ENCODE peak calls at places on chromosomes 1 and 21, in five cellular contexts. One of them, this sample, is unnamed.

GRCh38 chr1:170214980-170215910 is 69.5 kb downstream of the NTMT2 start:
- DNase-seq in CD4-positive, alpha-beta T cell: no peak
- DNase-seq in activated naive CD8-positive, alpha-beta T cell treated with anti-CD3 and anti-CD28 coated beads for 36 hours: no peak
- DNase-seq in heart left ventricle: peak; percentile 58
- DNase-seq in activated CD4-positive, alpha-beta T cell treated with anti-CD3 and anti-CD28 coated beads for 1 hour: no peak
- DNase-seq in this sample: no peak

GRCh38 chr1:156581661-156582387 is 2.3 kb downstream of the TTC24 start:
- DNase-seq in activated CD4-positive, alpha-beta T cell treated with anti-CD3 and anti-CD28 coated beads for 1 hour: no peak
- DNase-seq in heart left ventricle: no peak
- DNase-seq in CD4-positive, alpha-beta T cell: peak; percentile 13
- DNase-seq in activated naive CD8-positive, alpha-beta T cell treated with anti-CD3 and anti-CD28 coated beads for 36 hours: peak; percentile 74
- DNase-seq in this sample: no peak

GRCh38 chr21:45304161-45304830 is 16.6 kb upstream of the POFUT2 start:
- DNase-seq in heart left ventricle: peak; percentile 22
- DNase-seq in activated CD4-positive, alpha-beta T cell treated with anti-CD3 and anti-CD28 coated beads for 1 hour: no peak
- DNase-seq in CD4-positive, alpha-beta T cell: no peak
- DNase-seq in activated naive CD8-positive, alpha-beta T cell treated with anti-CD3 and anti-CD28 coated beads for 36 hours: no peak
- DNase-seq in this sample: no peak

GRCh38 chr1:224881762-224882211 is 47.7 kb upstream of the DNAH14 start:
- DNase-seq in activated naive CD8-positive, alpha-beta T cell treated with anti-CD3 and anti-CD28 coated beads for 36 hours: no peak
- DNase-seq in heart left ventricle: no peak
- DNase-seq in activated CD4-positive, alpha-beta T cell treated with anti-CD3 and anti-CD28 coated beads for 1 hour: no peak
- DNase-seq in CD4-positive, alpha-beta T cell: no peak
- DNase-seq in this sample: no peak

GRCh38 chr1:204390731-204391466 is 20.7 kb downstream of the PPP1R15B start:
- DNase-seq in CD4-positive, alpha-beta T cell: no peak
- DNase-seq in activated CD4-positive, alpha-beta T cell treated with anti-CD3 and anti-CD28 coated beads for 1 hour: no peak
- DNase-seq in heart left ventricle: no peak
- DNase-seq in activated naive CD8-positive, alpha-beta T cell treated with anti-CD3 and anti-CD28 coated beads for 36 hours: no peak
- DNase-seq in this sample: no peak

GRCh38 chr1:215380566-215380965 is 186.5 kb upstream of the KCTD3 start:
- DNase-seq in activated CD4-positive, alpha-beta T cell treated with anti-CD3 and anti-CD28 coated beads for 1 hour: no peak
- DNase-seq in heart left ventricle: no peak
- DNase-seq in CD4-positive, alpha-beta T cell: no peak
- DNase-seq in activated naive CD8-positive, alpha-beta T cell treated with anti-CD3 and anti-CD28 coated beads for 36 hours: no peak
- DNase-seq in this sample: no peak

GRCh38 chr1:207933205-207933800 is 22.4 kb upstream of the CD34 start:
- DNase-seq in heart left ventricle: no peak
- DNase-seq in CD4-positive, alpha-beta T cell: no peak
- DNase-seq in activated naive CD8-positive, alpha-beta T cell treated with anti-CD3 and anti-CD28 coated beads for 36 hours: no peak
- DNase-seq in activated CD4-positive, alpha-beta T cell treated with anti-CD3 and anti-CD28 coated beads for 1 hour: no peak
- DNase-seq in this sample: no peak

GRCh38 chr1:173997796-173998195 is 24.4 kb downstream of the RC3H1 start:
- DNase-seq in activated naive CD8-positive, alpha-beta T cell treated with anti-CD3 and anti-CD28 coated beads for 36 hours: no peak
- DNase-seq in heart left ventricle: no peak
- DNase-seq in CD4-positive, alpha-beta T cell: no peak
- DNase-seq in activated CD4-positive, alpha-beta T cell treated with anti-CD3 and anti-CD28 coated beads for 1 hour: no peak
- DNase-seq in this sample: no peak

GRCh38 chr1:226535626-226536025 is 12.9 kb upstream of the STUM start:
- DNase-seq in activated naive CD8-positive, alpha-beta T cell treated with anti-CD3 and anti-CD28 coated beads for 36 hours: no peak
- DNase-seq in heart left ventricle: no peak
- DNase-seq in activated CD4-positive, alpha-beta T cell treated with anti-CD3 and anti-CD28 coated beads for 1 hour: no peak
- DNase-seq in CD4-positive, alpha-beta T cell: no peak
- DNase-seq in this sample: no peak

GRCh38 chr1:38804062-38804886 is 55.3 kb downstream of the RRAGC start:
- DNase-seq in activated naive CD8-positive, alpha-beta T cell treated with anti-CD3 and anti-CD28 coated beads for 36 hours: peak; percentile 22
- DNase-seq in heart left ventricle: no peak
- DNase-seq in CD4-positive, alpha-beta T cell: no peak
- DNase-seq in activated CD4-positive, alpha-beta T cell treated with anti-CD3 and anti-CD28 coated beads for 1 hour: no peak
- DNase-seq in this sample: peak; percentile 47

GRCh38 chr1:110636149-110636935 is 30.2 kb upstream of the KCNA2 start:
- DNase-seq in activated CD4-positive, alpha-beta T cell treated with anti-CD3 and anti-CD28 coated beads for 1 hour: no peak
- DNase-seq in CD4-positive, alpha-beta T cell: no peak
- DNase-seq in activated naive CD8-positive, alpha-beta T cell treated with anti-CD3 and anti-CD28 coated beads for 36 hours: no peak
- DNase-seq in heart left ventricle: no peak
- DNase-seq in this sample: no peak

GRCh38 chr1:7440154-7440553 is 330.9 kb upstream of the VAMP3 start:
- DNase-seq in CD4-positive, alpha-beta T cell: no peak
- DNase-seq in activated naive CD8-positive, alpha-beta T cell treated with anti-CD3 and anti-CD28 coated beads for 36 hours: no peak
- DNase-seq in heart left ventricle: no peak
- DNase-seq in activated CD4-positive, alpha-beta T cell treated with anti-CD3 and anti-CD28 coated beads for 1 hour: no peak
- DNase-seq in this sample: no peak

GRCh38 chr1:22489278-22489677 is 37.6 kb downstream of the ZBTB40 start:
- DNase-seq in activated naive CD8-positive, alpha-beta T cell treated with anti-CD3 and anti-CD28 coated beads for 36 hours: no peak
- DNase-seq in CD4-positive, alpha-beta T cell: no peak
- DNase-seq in heart left ventricle: no peak
- DNase-seq in activated CD4-positive, alpha-beta T cell treated with anti-CD3 and anti-CD28 coated beads for 1 hour: no peak
- DNase-seq in this sample: no peak